ENCODE peak calls at places on chromosomes 11 and 22, in ten cellular contexts. R is kidney epithelial cell; X is HL-60; Y is WTC11; Z is naive thymus-derived CD8-positive, alpha-beta T cell; W is fibroblast of pulmonary artery; L is cardiac fibroblast; V is NCI-H1092; N is GF-D8; F is tibial artery. K is an unnamed sample.
A peak's percentile ranks its signal among the peaks of the same experiment; 100 is the strongest.

GRCh38 chr22:24233235-24233634 is 11.6 kb downstream of the GGT5 start:
- DNase-seq in F (no peak), Z (no peak), V (no peak), X (no peak), W (no peak), R (no peak), N (no peak), L (no peak), Y (no peak), K (no peak)

GRCh38 chr11:44879432-44879831 is 71.3 kb downstream of the TP53I11 start:
- DNase-seq in W (no peak), F (no peak), R (no peak), V (no peak), X (no peak), Y (no peak), N (no peak), Z (no peak), L (no peak), K (no peak)

GRCh38 chr11:1488575-1489180 is 2.1 kb upstream of the MOB2 start:
- DNase-seq in R (no peak), Y (no peak), L (no peak), V (no peak), W (no peak), F (no peak), Z (no peak), X (no peak), N (no peak), K (no peak)

GRCh38 chr22:39962071-39962470 is 1.9 kb downstream of the TMA7B start:
- DNase-seq in N (no peak), L (no peak), F (no peak), V (no peak), W (no peak), Y (no peak), X (no peak), R (no peak), Z (no peak), K (no peak)

GRCh38 chr11:118086913-118087768 is at the start of gene SMIM35:
- DNase-seq in X (no peak), N (no peak), Y (no peak), Z (no peak), L (no peak), F (no peak), R (no peak), V (no peak), W (no peak), K (no peak)

GRCh38 chr22:31637375-31637937 is 24.6 kb downstream of the PISD start:
- DNase-seq in N (peak; percentile 51), V (no peak), F (no peak), W (no peak), R (no peak), X (peak; percentile 90), Z (no peak), L (peak; percentile 38), Y (no peak), K (peak; percentile 22)

GRCh38 chr11:63622318-63622717 is 8.1 kb upstream of the PLAAT3 start:
- DNase-seq in Y (no peak), F (peak; percentile 16), R (peak; percentile 76), N (no peak), V (no peak), L (peak; percentile 5), X (no peak), W (no peak), Z (no peak), K (no peak)

GRCh38 chr22:48756146-48757111 is 1071.2 kb downstream of the BRD1 start:
- DNase-seq in Z (peak; percentile 16), X (no peak), W (no peak), V (no peak), Y (peak; percentile 9), F (peak; percentile 20), R (no peak), L (no peak), N (no peak), K (no peak)

GRCh38 chr11:120030411-120030810 is 107.5 kb downstream of the TRIM29 start:
- DNase-seq in X (no peak), L (no peak), Y (no peak), R (no peak), W (no peak), Z (no peak), F (no peak), V (no peak), N (no peak), K (no peak)

GRCh38 chr11:22703040-22703439 is 36.6 kb downstream of the GAS2 start:
- DNase-seq in W (peak; percentile 88), Y (no peak), Z (no peak), L (peak; percentile 89), V (peak; percentile 59), X (no peak), F (no peak), N (no peak), R (peak; percentile 92), K (peak; percentile 44)

GRCh38 chr11:27464155-27464759 is 8.3 kb downstream of the LGR4 start:
- DNase-seq in Z (no peak), X (no peak), L (peak; percentile 73), F (no peak), V (no peak), Y (no peak), N (no peak), R (peak; percentile 64), W (peak; percentile 60), K (no peak)

GRCh38 chr11:72328366-72329224 is 84.6 kb upstream of the PHOX2A start:
- DNase-seq in N (no peak), Z (no peak), L (no peak), X (no peak), V (no peak), Y (no peak), R (no peak), W (peak; percentile 50), F (no peak), K (no peak)

GRCh38 chr11:130213143-130213978 is 53.8 kb downstream of the ST14 start:
- DNase-seq in X (peak; percentile 54), R (no peak), Z (peak; percentile 73), Y (peak; percentile 84), V (peak; percentile 41), N (no peak), F (peak; percentile 64), W (peak; percentile 33), L (peak; percentile 30), K (peak; percentile 83)

GRCh38 chr11:128026596-128026995 is 560.8 kb downstream of the ETS1 start:
- DNase-seq in N (no peak), Z (no peak), Y (no peak), W (peak; percentile 99), X (no peak), V (no peak), R (peak; percentile 93), L (peak; percentile 100), F (no peak), K (no peak)

GRCh38 chr22:43777204-43777671 is 34.9 kb downstream of the EFCAB6 start:
- DNase-seq in R (peak; percentile 81), W (peak; percentile 76), Z (no peak), N (no peak), L (peak; percentile 60), Y (no peak), V (no peak), F (no peak), X (no peak), K (no peak)

GRCh38 chr11:102347526-102348331 is 715 bp downstream of the BIRC2 start:
- DNase-seq in N (peak; percentile 84), W (peak; percentile 44), F (no peak), R (no peak), Z (no peak), V (no peak), L (peak; percentile 52), Y (no peak), X (peak; percentile 41), K (peak; percentile 32)

GRCh38 chr22:45316796-45317526 is 7.2 kb downstream of the FAM118A start:
- DNase-seq in R (no peak), Z (no peak), W (no peak), Y (no peak), L (no peak), X (peak; percentile 42), V (no peak), F (no peak), N (no peak), K (no peak)

GRCh38 chr11:126702987-126703386 is 297.6 kb downstream of the KIRREL3 start:
- DNase-seq in Y (no peak), F (no peak), L (no peak), W (no peak), X (no peak), Z (no peak), R (no peak), V (peak; percentile 48), N (no peak), K (no peak)

GRCh38 chr11:79198898-79199250 is 242.0 kb downstream of the TENM4 start:
- DNase-seq in Y (no peak), F (no peak), R (no peak), Z (no peak), L (peak; percentile 39), X (no peak), V (no peak), W (peak; percentile 24), N (no peak), K (no peak)

GRCh38 chr11:100719809-100720221 is 32.7 kb downstream of the ARHGAP42 start:
- DNase-seq in F (peak; percentile 82), X (no peak), L (peak; percentile 84), R (peak; percentile 79), Y (peak; percentile 32), W (peak; percentile 92), Z (no peak), V (peak; percentile 87), N (no peak), K (no peak)

GRCh38 chr22:26139320-26139719 is 29.9 kb upstream of the SEZ6L start:
- DNase-seq in Z (no peak), W (no peak), Y (no peak), N (no peak), F (no peak), R (no peak), V (peak; percentile 88), L (no peak), X (no peak), K (no peak)

GRCh38 chr22:36369922-36370781 is 17.6 kb downstream of the MYH9 start:
- DNase-seq in F (peak; percentile 82), Z (no peak), W (peak; percentile 70), V (no peak), N (peak; percentile 79), Y (no peak), R (no peak), X (peak; percentile 97), L (peak; percentile 74), K (peak; percentile 62)

GRCh38 chr22:50702261-50702671 is 29.6 kb downstream of the SHANK3 start:
- DNase-seq in Y (peak; percentile 6), F (no peak), R (no peak), V (no peak), W (no peak), X (no peak), Z (no peak), N (no peak), L (no peak), K (no peak)

GRCh38 chr11:641806-642370 is 4.8 kb downstream of the DRD4 start:
- DNase-seq in Y (no peak), F (no peak), N (no peak), V (no peak), X (no peak), R (no peak), L (no peak), Z (no peak), W (no peak), K (no peak)

GRCh38 chr22:43038325-43038724 is 23.4 kb upstream of the PACSIN2 start:
- DNase-seq in L (no peak), V (no peak), X (no peak), F (no peak), Y (no peak), R (no peak), N (no peak), W (no peak), Z (no peak), K (no peak)

GRCh38 chr11:115488945-115489344 is 15.3 kb downstream of the CADM1 start:
- DNase-seq in F (no peak), N (no peak), R (peak; percentile 89), Z (no peak), L (no peak), Y (no peak), X (no peak), V (no peak), W (no peak), K (no peak)

GRCh38 chr22:24947881-24948280 is 1.4 kb upstream of the LHFPL7 start:
- DNase-seq in W (no peak), V (no peak), N (no peak), L (no peak), Z (no peak), R (no peak), F (no peak), Y (no peak), X (no peak), K (no peak)

GRCh38 chr11:121086866-121087265 is 14.2 kb upstream of the TECTA start:
- DNase-seq in N (no peak), R (no peak), F (no peak), Y (no peak), V (no peak), Z (no peak), L (peak; percentile 10), X (no peak), W (peak; percentile 11), K (no peak)

K was measured in activated CD4-positive, alpha-beta T cell treated with anti-CD3 and anti-CD28 coated beads for 36 hours.